ENCODE peak calls at places on chromosome 21, in four cellular contexts. W, R, B and Z are unnamed samples.

GRCh38 chr21:33936221-33937038 is 20.8 kb upstream of the ATP5PO start:
- DNase-seq in W (no peak), R (no peak), B (peak; percentile 43), Z (peak; percentile 17)

GRCh38 chr21:29190920-29191319 is 60.5 kb downstream of the MAP3K7CL start:
- DNase-seq in W (no peak), R (no peak), B (peak; percentile 37), Z (peak; percentile 73)

GRCh38 chr21:37168666-37169065 is 95.6 kb downstream of the TTC3 start:
- DNase-seq in W (no peak), R (no peak), B (no peak), Z (no peak)

GRCh38 chr21:37909936-37910335 is 6.3 kb downstream of the KCNJ6 start:
- DNase-seq in W (no peak), R (no peak), B (no peak), Z (peak; percentile 6)

GRCh38 chr21:15520811-15521643 is 208.8 kb upstream of the USP25 start:
- DNase-seq in W (no peak), R (no peak), B (peak; percentile 24), Z (no peak)

GRCh38 chr21:37208056-37208705 is 59.0 kb downstream of the VPS26C start:
- DNase-seq in W (peak; percentile 95), R (peak; percentile 45), B (peak; percentile 66), Z (peak; percentile 13)

GRCh38 chr21:35011681-35012080 is 37.4 kb downstream of the RUNX1 start:
- DNase-seq in W (peak; percentile 60), R (no peak), B (no peak), Z (no peak)

GRCh38 chr21:35016071-35016470 is 33.0 kb downstream of the RUNX1 start:
- DNase-seq in W (no peak), R (no peak), B (no peak), Z (no peak)